ENCODE peak calls at places on chromosome 5, in ten cellular contexts. B is NCI-H1417, D is T-helper 17 cell, S is AG09309, C is sigmoid colon, M is RWPE1, Y is T1000, V is amniotic stem cell, U is H7, K is NCI-H460. P is an unnamed sample.

GRCh38 chr5:65825388-65826328 is 100.7 kb upstream of the ERBIN start:
- DNase-seq in B (no peak), S (no peak), V (no peak), U (no peak), K (no peak), Y (no peak), C (no peak), D (no peak), M (no peak), P (no peak)

GRCh38 chr5:84130006-84130580 is 254.6 kb downstream of the EDIL3 start:
- DNase-seq in M (no peak), B (no peak), K (no peak), S (peak), V (no peak), Y (no peak), D (no peak), U (no peak), C (no peak), P (no peak)

GRCh38 chr5:10760033-10760975 is 730 bp downstream of the DAP start:
- DNase-seq in K (peak), Y (no peak), S (peak), M (peak), V (peak), D (no peak), B (peak), C (peak), U (peak), P (peak)

GRCh38 chr5:172379481-172379880 is 74.8 kb downstream of the SH3PXD2B start:
- DNase-seq in C (no peak), D (no peak), K (no peak), M (no peak), U (no peak), B (no peak), S (no peak), Y (no peak), V (no peak), P (no peak)

GRCh38 chr5:127936439-127936972 is 147.1 kb upstream of the SLC12A2 start:
- DNase-seq in D (no peak), B (no peak), V (no peak), C (no peak), S (no peak), Y (no peak), K (no peak), U (no peak), M (no peak), P (no peak)

GRCh38 chr5:151238303-151238741 is 14.4 kb upstream of the CCDC69 start:
- DNase-seq in Y (no peak), B (no peak), V (no peak), M (no peak), D (no peak), S (no peak), C (peak), K (no peak), U (peak), P (no peak)

GRCh38 chr5:125176005-125176390 is 429.6 kb upstream of the ZNF608 start:
- DNase-seq in U (no peak), B (peak), Y (no peak), D (no peak), V (no peak), C (no peak), K (no peak), M (peak), S (no peak), P (no peak)

GRCh38 chr5:54832066-54832465 is 153.3 kb downstream of the ESM1 start:
- DNase-seq in U (no peak), B (no peak), Y (no peak), V (no peak), K (no peak), D (no peak), C (no peak), M (no peak), S (peak), P (no peak)

GRCh38 chr5:72328172-72328571 is 8.0 kb downstream of the PTCD2 start:
- DNase-seq in B (peak), Y (no peak), K (no peak), V (no peak), M (peak), U (no peak), D (no peak), C (no peak), S (peak), P (no peak)

GRCh38 chr5:151771259-151772028 is at the start of gene G3BP1:
- DNase-seq in B (peak), V (peak), C (peak), U (peak), M (peak), Y (peak), D (peak), S (peak), K (peak), P (peak)